ENCODE peak calls at places on chromosomes 13 and 19, in nine cellular contexts. V, Z, T, U, W, N, O, I and L are unnamed samples.

GRCh38 chr13:72565893-72566292 is 161.5 kb downstream of the MZT1 start:
- DNase-seq in V (no peak), U (no peak), I (no peak), N (no peak), T (peak), W (no peak), Z (no peak), O (no peak), L (no peak)

GRCh38 chr19:55223291-55224037 is 5.1 kb downstream of the TMEM86B start:
- DNase-seq in N (no peak), Z (no peak), I (no peak), O (no peak), T (no peak), V (no peak), W (no peak), U (no peak), L (no peak)

GRCh38 chr13:111241006-111241755 is 79.3 kb upstream of the TEX29 start:
- DNase-seq in O (no peak), U (no peak), V (no peak), Z (no peak), T (no peak), N (peak), I (no peak), W (no peak), L (no peak)

GRCh38 chr13:89930861-89931260 is 1416.6 kb upstream of the MIR17HG start:
- DNase-seq in W (no peak), N (no peak), T (peak), U (no peak), I (no peak), O (no peak), V (no peak), Z (no peak), L (no peak)

GRCh38 chr19:17807731-17808316 is 12.9 kb downstream of the B3GNT3 start:
- DNase-seq in U (no peak), I (no peak), N (no peak), W (no peak), T (no peak), O (no peak), Z (no peak), V (no peak), L (no peak)

GRCh38 chr13:106197506-106197905 is 338.0 kb downstream of the EFNB2 start:
- DNase-seq in N (no peak), W (no peak), U (no peak), I (no peak), T (no peak), Z (no peak), O (no peak), V (no peak), L (no peak)

GRCh38 chr19:5803441-5803751 is 1.5 kb upstream of the NRTN start:
- DNase-seq in Z (no peak), O (no peak), T (no peak), U (no peak), V (no peak), N (no peak), I (no peak), W (no peak), L (no peak)

GRCh38 chr19:590396-590745 is 690 bp downstream of the HCN2 start:
- DNase-seq in T (no peak), N (no peak), W (no peak), Z (no peak), V (no peak), U (no peak), I (no peak), O (no peak), L (no peak)

GRCh38 chr19:2636897-2637683 is 65.4 kb downstream of the GNG7 start:
- DNase-seq in I (no peak), V (peak), W (peak), Z (peak), O (peak), U (peak), T (peak), N (no peak), L (peak)

GRCh38 chr19:1825909-1826556 is 14.0 kb upstream of the ATP8B3 start:
- DNase-seq in U (peak), W (peak), T (peak), O (peak), Z (peak), V (peak), N (peak), I (no peak), L (peak)

GRCh38 chr13:76972430-76972829 is 19.5 kb upstream of the CLN5 start:
- DNase-seq in Z (no peak), W (no peak), N (no peak), I (no peak), T (no peak), U (no peak), O (no peak), V (no peak), L (no peak)

GRCh38 chr19:13055213-13056051 is 47.2 kb downstream of the LYL1 start:
- DNase-seq in V (peak), T (no peak), N (no peak), U (no peak), Z (no peak), W (no peak), I (no peak), O (peak), L (peak)

GRCh38 chr19:38731654-38732301 is 12.5 kb downstream of the CAPN12 start:
- DNase-seq in O (no peak), T (peak), N (no peak), W (no peak), I (no peak), V (no peak), Z (no peak), U (no peak), L (peak)

GRCh38 chr13:33057019-33057785 is 41.0 kb downstream of the KL start:
- DNase-seq in V (peak), O (no peak), Z (no peak), T (no peak), I (no peak), W (no peak), N (no peak), U (no peak), L (no peak)

GRCh38 chr13:25958983-25959382 is 92.8 kb downstream of the SHISA2 start:
- DNase-seq in Z (no peak), O (no peak), T (no peak), N (no peak), U (no peak), W (no peak), I (no peak), V (no peak), L (no peak)

GRCh38 chr19:30425885-30426838 is 54.0 kb downstream of the ZNF536 start:
- DNase-seq in T (no peak), U (no peak), O (no peak), N (no peak), Z (no peak), V (no peak), I (no peak), W (no peak), L (no peak)

GRCh38 chr13:110714798-110715394 is 1.4 kb downstream of the ING1 start:
- DNase-seq in U (peak), O (peak), N (peak), V (peak), Z (peak), W (peak), I (peak), T (peak), L (peak)

GRCh38 chr19:58350001-58350801 is 3.1 kb downstream of the A1BG start:
- DNase-seq in T (no peak), W (no peak), Z (no peak), V (peak), U (no peak), N (no peak), I (no peak), O (no peak), L (peak)

GRCh38 chr19:42332059-42332458 is 6.6 kb downstream of the MEGF8 start:
- DNase-seq in Z (no peak), N (no peak), W (no peak), O (no peak), T (no peak), V (no peak), U (no peak), I (no peak), L (no peak)

GRCh38 chr13:84481958-84482357 is 599.7 kb upstream of the SLITRK1 start:
- DNase-seq in O (peak), W (no peak), N (no peak), U (no peak), V (no peak), T (no peak), I (no peak), Z (no peak), L (no peak)

GRCh38 chr19:49264258-49264657 is 60.7 kb downstream of the SLC6A16 start:
- DNase-seq in V (no peak), O (no peak), Z (no peak), N (no peak), I (no peak), W (no peak), U (no peak), T (no peak), L (no peak)

GRCh38 chr13:60696602-60697001 is 299.6 kb downstream of the TDRD3 start:
- DNase-seq in T (no peak), O (no peak), W (no peak), V (no peak), Z (no peak), N (no peak), U (no peak), I (no peak), L (no peak)

GRCh38 chr13:47136659-47136975 is 239.8 kb upstream of the HTR2A start:
- DNase-seq in N (no peak), V (no peak), I (no peak), T (no peak), O (no peak), U (no peak), W (no peak), Z (no peak), L (no peak)

GRCh38 chr19:37251308-37252229 is 33.6 kb downstream of the ZNF383 start:
- DNase-seq in N (peak), W (no peak), V (peak), Z (no peak), U (no peak), O (peak), I (peak), T (peak), L (peak)

GRCh38 chr19:13835791-13836723 is 40.8 kb downstream of the ZSWIM4 start:
- DNase-seq in N (no peak), O (peak), Z (no peak), W (no peak), I (no peak), U (no peak), T (peak), V (peak), L (peak)

GRCh38 chr13:113650275-113650674 is 7.7 kb downstream of the ATP4B start:
- DNase-seq in W (no peak), U (no peak), O (no peak), Z (no peak), N (no peak), T (no peak), I (no peak), V (peak), L (no peak)

GRCh38 chr13:26679411-26679810 is 81.2 kb downstream of the GPR12 start:
- DNase-seq in T (no peak), O (peak), Z (no peak), I (no peak), N (no peak), W (no peak), V (no peak), U (no peak), L (no peak)

GRCh38 chr19:29965529-29965928 is 23.5 kb downstream of the URI1 start:
- DNase-seq in N (no peak), I (no peak), U (no peak), V (no peak), O (peak), W (no peak), Z (no peak), T (no peak), L (no peak)

GRCh38 chr13:79108914-79109643 is 297.0 kb downstream of the RBM26 start:
- DNase-seq in Z (no peak), O (no peak), U (no peak), N (no peak), T (no peak), W (no peak), V (no peak), I (peak), L (no peak)

GRCh38 chr19:8206147-8207087 is 2.8 kb upstream of the CERS4 start:
- DNase-seq in O (no peak), W (no peak), N (no peak), U (no peak), T (no peak), V (no peak), I (no peak), Z (no peak), L (no peak)

GRCh38 chr13:20901668-20902437 is 693 bp downstream of the XPO4 start:
- DNase-seq in W (no peak), I (no peak), N (no peak), U (no peak), O (peak), Z (peak), V (peak), T (peak), L (no peak)

GRCh38 chr13:111909971-111910671 is 156.8 kb upstream of the SOX1 start:
- DNase-seq in V (no peak), I (no peak), O (no peak), U (no peak), W (no peak), T (no peak), Z (no peak), N (no peak), L (no peak)

GRCh38 chr13:90416519-90416918 is 931.0 kb upstream of the MIR17HG start:
- DNase-seq in U (no peak), T (no peak), V (no peak), Z (no peak), N (no peak), O (peak), W (no peak), I (no peak), L (no peak)

GRCh38 chr19:33063356-33064116 is 1.2 kb downstream of the RHPN2 start:
- DNase-seq in I (no peak), Z (no peak), N (no peak), U (no peak), T (peak), V (no peak), O (no peak), W (no peak), L (no peak)

GRCh38 chr13:106105153-106105552 is 430.3 kb downstream of the EFNB2 start:
- DNase-seq in V (no peak), I (no peak), W (no peak), U (no peak), T (no peak), Z (no peak), O (no peak), N (no peak), L (no peak)

GRCh38 chr19:55355213-55355821 is 798 bp upstream of the COX6B2 start:
- DNase-seq in V (no peak), Z (no peak), T (peak), N (no peak), O (no peak), I (no peak), U (no peak), W (no peak), L (no peak)

GRCh38 chr13:63393112-63393511 is 1977.5 kb upstream of the PCDH20 start:
- DNase-seq in T (no peak), N (no peak), I (no peak), O (no peak), W (no peak), U (no peak), Z (no peak), V (no peak), L (no peak)

GRCh38 chr19:7701654-7702457 is at the start of gene FCER2:
- DNase-seq in N (no peak), I (no peak), U (no peak), Z (no peak), O (no peak), W (no peak), T (peak), V (no peak), L (no peak)